ENCODE peak calls at places on chromosomes 1 and 21, in four cellular contexts. R is A172, Z is T-helper 9 cell, O is C1 segment of cervical spinal cord. E is an unnamed sample.

GRCh38 chr1:204684551-204685235 is 845 bp downstream of the LRRN2 start:
- DNase-seq in R (peak), Z (no peak), O (no peak), E (no peak)

GRCh38 chr1:15158506-15159165 is 5.1 kb downstream of the TMEM51 start:
- DNase-seq in R (peak), Z (no peak), O (no peak), E (peak)

GRCh38 chr1:3142751-3143150 is 73.7 kb downstream of the PRDM16 start:
- DNase-seq in R (no peak), Z (no peak), O (no peak), E (no peak)

GRCh38 chr1:210532223-210532598 is 203.5 kb downstream of the HHAT start:
- DNase-seq in R (no peak), Z (no peak), O (no peak), E (no peak)

GRCh38 chr21:34039678-34040382 is 33.5 kb upstream of the MRPS6 start:
- DNase-seq in R (no peak), Z (no peak), O (no peak), E (no peak)

GRCh38 chr1:17177654-17178053 is 27.3 kb upstream of the PADI1 start:
- DNase-seq in R (no peak), Z (no peak), O (no peak), E (no peak)

GRCh38 chr1:168079761-168080160 is 57.0 kb downstream of the GPR161 start:
- DNase-seq in R (peak), Z (no peak), O (no peak), E (peak)

GRCh38 chr1:228374711-228375577 is 31.7 kb downstream of the TRIM11 start:
- DNase-seq in R (no peak), Z (no peak), O (peak), E (peak)

GRCh38 chr1:30286984-30287839 is 436.2 kb downstream of the MATN1 start:
- DNase-seq in R (no peak), Z (no peak), O (no peak), E (no peak)

GRCh38 chr21:45282283-45283018 is 5.2 kb downstream of the POFUT2 start:
- DNase-seq in R (no peak), Z (no peak), O (no peak), E (no peak)

E was measured in astrocyte.